ENCODE peak calls at places on chromosomes 4 and X, in ten cellular contexts. O, J, B, X, P, E, H, C, W and Q are unnamed samples.

GRCh38 chr4:119300072-119300387 is 21.9 kb downstream of the FABP2 start:
- DNase-seq in O (peak), E (no peak), C (no peak), X (no peak), H (peak), J (peak), W (no peak), B (peak), P (no peak), Q (no peak)

GRCh38 chr4:182207806-182208483 is 35.3 kb upstream of the TENM3 start:
- DNase-seq in X (peak), O (peak), W (no peak), E (peak), C (no peak), P (no peak), B (no peak), H (peak), J (peak), Q (no peak)

GRCh38 chr4:6417516-6417915 is 54.9 kb downstream of the PPP2R2C start:
- DNase-seq in H (no peak), J (no peak), E (no peak), X (no peak), C (no peak), B (no peak), W (no peak), P (no peak), O (no peak), Q (no peak)

GRCh38 chrX:134462927-134463326 is 3.0 kb downstream of the HPRT1 start:
- DNase-seq in X (no peak), W (no peak), E (no peak), B (no peak), O (no peak), P (no peak), J (no peak), H (no peak), C (no peak), Q (no peak)

GRCh38 chr4:137519406-137519805 is 12.9 kb downstream of the PCDH18 start:
- DNase-seq in E (no peak), O (no peak), W (no peak), C (no peak), X (no peak), P (no peak), J (peak), H (peak), B (no peak), Q (no peak)

GRCh38 chrX:103656623-103657022 is 27.8 kb downstream of the TCEAL1 start:
- DNase-seq in H (peak), J (peak), O (peak), B (no peak), E (peak), P (no peak), X (peak), W (peak), C (no peak), Q (no peak)

GRCh38 chrX:139738581-139738980 is 30.6 kb upstream of the MCF2 start:
- DNase-seq in H (peak), C (no peak), E (no peak), B (no peak), O (no peak), X (no peak), J (no peak), P (no peak), W (no peak), Q (no peak)

GRCh38 chr4:153489856-153490558 is 23.8 kb downstream of the TMEM131L start:
- DNase-seq in H (peak), W (no peak), E (no peak), P (no peak), O (no peak), X (no peak), C (no peak), B (no peak), J (no peak), Q (no peak)

GRCh38 chr4:84917869-84918600 is 48.5 kb downstream of the WDFY3 start:
- DNase-seq in W (no peak), P (no peak), X (no peak), J (no peak), B (no peak), H (no peak), C (no peak), O (no peak), E (no peak), Q (no peak)

GRCh38 chr4:53196872-53197759 is 168.7 kb downstream of the SCFD2 start:
- DNase-seq in O (peak), J (peak), X (peak), P (no peak), H (peak), W (peak), E (peak), C (no peak), B (no peak), Q (no peak)

GRCh38 chr4:33395731-33396485 is 2675.7 kb downstream of the PCDH7 start:
- DNase-seq in P (no peak), X (no peak), O (no peak), E (no peak), W (no peak), H (no peak), C (no peak), B (no peak), J (no peak), Q (no peak)

GRCh38 chrX:54978448-54978847 is 15.5 kb downstream of the PFKFB1 start:
- DNase-seq in O (peak), J (no peak), C (no peak), E (no peak), B (no peak), P (no peak), X (no peak), H (peak), W (no peak), Q (no peak)

GRCh38 chr4:38489924-38490639 is 173.9 kb upstream of the KLF3 start:
- DNase-seq in X (no peak), W (no peak), C (no peak), E (no peak), B (peak), H (peak), J (peak), O (no peak), P (no peak), Q (no peak)

GRCh38 chr4:8317474-8317873 is 47.9 kb downstream of the HTRA3 start:
- DNase-seq in J (no peak), W (no peak), C (no peak), X (no peak), O (no peak), P (no peak), B (no peak), H (no peak), E (no peak), Q (no peak)

GRCh38 chr4:114811564-114812360 is 213.2 kb downstream of the UGT8 start:
- DNase-seq in E (no peak), P (no peak), B (no peak), J (no peak), C (no peak), X (no peak), O (no peak), W (no peak), H (peak), Q (no peak)

GRCh38 chr4:74375824-74376426 is 11.0 kb downstream of the EREG start:
- DNase-seq in H (no peak), O (no peak), W (no peak), X (no peak), B (no peak), C (no peak), P (no peak), E (no peak), J (no peak), Q (no peak)

GRCh38 chrX:7720519-7720918 is 122.5 kb upstream of the VCX start:
- DNase-seq in B (no peak), P (no peak), E (no peak), O (no peak), H (no peak), J (no peak), X (no peak), C (no peak), W (no peak), Q (no peak)
- TF ChIP-seq CTCF in B (no peak), P (no peak), E (no peak), O (no peak), H (no peak), J (no peak), X (no peak), C (no peak), W (no peak), Q (no peak)

GRCh38 chr4:130306566-130306965 is 1210.6 kb downstream of the C4orf33 start:
- DNase-seq in H (no peak), O (no peak), B (peak), E (no peak), J (no peak), C (no peak), W (no peak), P (no peak), X (no peak), Q (no peak)
- TF ChIP-seq CTCF in H (no peak), O (no peak), B (peak), E (no peak), J (no peak), C (no peak), W (no peak), P (no peak), X (no peak), Q (no peak)

GRCh38 chr4:89296871-89297270 is 10.7 kb downstream of the GPRIN3 start:
- DNase-seq in J (no peak), P (no peak), X (no peak), C (no peak), B (no peak), O (no peak), W (no peak), E (no peak), H (no peak), Q (no peak)
- TF ChIP-seq CTCF in J (no peak), P (no peak), X (no peak), C (no peak), B (no peak), O (no peak), W (no peak), E (no peak), H (no peak), Q (no peak)

DNA sequence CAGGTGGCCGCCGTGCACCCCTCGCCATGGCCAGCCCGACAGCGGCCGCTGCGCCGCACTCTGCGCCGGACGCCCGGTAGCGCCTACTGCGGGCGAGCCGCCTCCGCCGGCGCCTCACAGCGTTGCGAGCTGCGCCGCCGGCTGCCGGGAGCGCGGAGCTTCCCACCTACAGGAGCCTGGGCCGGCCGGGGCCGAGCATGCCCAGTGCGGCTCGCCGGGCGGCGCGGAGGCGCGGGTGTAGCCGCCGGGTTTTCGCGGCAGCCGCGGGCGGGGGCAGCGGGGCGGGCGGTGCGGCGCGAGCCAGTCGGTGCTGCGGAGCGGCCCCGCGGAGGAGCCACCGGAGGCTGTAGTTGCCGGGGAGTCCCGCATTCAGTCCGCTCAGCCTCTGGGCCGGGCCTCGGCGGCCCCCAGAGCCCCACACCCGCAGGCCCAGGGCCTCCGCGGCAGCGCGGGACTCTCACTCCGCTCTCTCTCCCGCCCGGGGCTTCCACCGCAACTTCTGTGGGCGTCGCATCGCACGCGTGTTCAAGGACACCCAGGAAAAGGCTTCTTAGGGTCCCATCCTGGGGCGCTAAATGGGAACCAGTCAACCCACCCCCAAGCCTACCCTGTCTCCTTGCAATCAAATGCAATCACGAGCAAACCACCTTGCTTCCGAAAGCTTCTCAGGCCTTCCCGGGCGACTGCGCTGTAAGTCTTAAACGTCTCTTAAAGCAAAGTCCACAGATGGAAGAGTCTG is at the start of gene MFAP3L:
- DNase-seq in O (peak), X (no peak), W (peak), P (peak), C (peak), B (peak), E (peak), J (peak), H (peak), Q (peak)
- TF ChIP-seq CTCF in O (peak), X (peak), W (no peak), P (no peak), C (no peak), B (peak), E (no peak), J (no peak), H (no peak), Q (no peak)

DNA sequence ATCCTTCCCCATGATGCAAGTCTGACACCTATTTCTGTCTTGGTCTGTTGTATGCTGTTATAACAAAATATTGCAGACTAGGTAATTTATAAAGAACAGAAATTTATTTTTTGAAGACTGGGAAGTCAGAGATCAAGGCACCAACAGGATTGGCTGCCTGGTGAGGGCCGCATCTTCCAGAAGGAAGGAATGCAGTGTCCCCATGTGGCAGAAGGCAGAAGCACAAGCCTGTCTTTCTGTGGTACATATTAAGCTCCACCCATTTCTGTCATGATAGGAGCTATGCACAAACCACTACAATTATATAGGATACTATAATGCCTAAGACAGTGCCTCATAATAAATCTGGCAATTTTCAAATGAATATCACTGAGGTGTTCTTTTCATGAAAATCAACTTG is 502.3 kb upstream of the DIAPH2 start:
- DNase-seq in C (no peak), W (no peak), P (no peak), E (no peak), O (no peak), J (peak), X (no peak), H (peak), B (peak), Q (no peak)
- TF ChIP-seq CTCF in C (peak), W (peak), P (no peak), E (peak), O (no peak), J (peak), X (no peak), H (peak), B (peak), Q (no peak)

GRCh38 chr4:111847256-111848108 is 297.8 kb upstream of the FAM241A start:
- DNase-seq in X (no peak), O (no peak), B (no peak), W (no peak), H (no peak), P (no peak), C (no peak), J (peak), E (no peak), Q (no peak)
- TF ChIP-seq CTCF in X (peak), O (peak), B (peak), W (peak), H (no peak), P (no peak), C (peak), J (peak), E (peak), Q (no peak)

GRCh38 chr4:12672320-12672719 is 811.8 kb downstream of the RAB28 start:
- DNase-seq in J (no peak), H (no peak), O (no peak), E (no peak), W (no peak), B (no peak), X (no peak), P (no peak), C (no peak), Q (no peak)

GRCh38 chr4:12679217-12679616 is 804.9 kb downstream of the RAB28 start:
- DNase-seq in B (no peak), O (no peak), C (no peak), H (no peak), P (no peak), X (no peak), E (no peak), J (no peak), W (no peak), Q (no peak)

DNA sequence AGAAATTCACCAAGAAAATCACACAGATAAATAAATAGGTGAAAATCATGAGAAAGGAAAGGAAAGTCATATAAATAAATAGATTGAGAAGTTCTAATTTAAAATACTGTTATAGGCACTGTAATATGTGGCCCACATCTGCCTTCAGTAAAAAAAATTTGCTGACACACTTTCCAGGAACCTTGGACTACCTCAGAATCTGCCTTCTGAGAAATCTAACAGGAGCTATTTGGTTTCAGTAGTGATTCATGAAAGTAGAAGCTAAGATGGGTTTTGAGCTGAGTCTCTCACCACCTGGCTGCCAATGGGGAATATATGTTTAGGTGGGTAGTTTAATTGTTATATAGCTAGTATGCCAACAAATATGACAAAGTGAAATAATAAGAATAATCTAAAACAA is 810.0 kb downstream of the RAB28 start:
- DNase-seq in J (no peak), W (no peak), B (no peak), P (no peak), H (no peak), C (no peak), E (no peak), X (no peak), O (no peak), Q (no peak)
- TF ChIP-seq CTCF in J (no peak), W (no peak), B (no peak), P (no peak), H (no peak), C (no peak), E (no peak), X (no peak), O (no peak), Q (no peak)